ENCODE peak calls at places on chromosomes 2 and 18, in eight cellular contexts. F, L, S, N, R, C, O and M are unnamed samples.

GRCh38 chr2:179764710-179765109 is 96.7 kb downstream of the ZNF385B start:
- DNase-seq in F (no peak), L (no peak), S (no peak), N (no peak), R (no peak), C (no peak), O (no peak), M (no peak)

GRCh38 chr2:184597571-184597980 is 753 bp upstream of the ZNF804A start:
- DNase-seq in F (no peak), L (peak), S (peak), N (peak), R (no peak), C (peak), O (peak), M (peak)

GRCh38 chr18:78595924-78596573 is 383.6 kb upstream of the SALL3 start:
- DNase-seq in F (no peak), L (no peak), S (no peak), N (no peak), R (no peak), C (no peak), O (peak), M (no peak)

GRCh38 chr2:8877332-8877731 is 39.9 kb upstream of the KIDINS220 start:
- DNase-seq in F (no peak), L (no peak), S (no peak), N (no peak), R (no peak), C (no peak), O (no peak), M (no peak)

GRCh38 chr2:157790780-157791179 is 85.3 kb downstream of the ACVR1 start:
- DNase-seq in F (no peak), L (no peak), S (no peak), N (no peak), R (no peak), C (no peak), O (no peak), M (no peak)

GRCh38 chr2:216701544-216701943 is 6.2 kb upstream of the IGFBP5 start:
- DNase-seq in F (no peak), L (no peak), S (no peak), N (no peak), R (no peak), C (no peak), O (no peak), M (no peak)

GRCh38 chr2:65932571-65932970 is 500.2 kb upstream of the SPRED2 start:
- DNase-seq in F (no peak), L (no peak), S (no peak), N (no peak), R (no peak), C (no peak), O (no peak), M (no peak)

GRCh38 chr2:58633576-58634365 is 392.6 kb upstream of the FANCL start:
- DNase-seq in F (no peak), L (peak), S (no peak), N (peak), R (no peak), C (peak), O (peak), M (no peak)

GRCh38 chr2:143937563-143938346 is 582.2 kb downstream of the ZEB2 start:
- DNase-seq in F (no peak), L (peak), S (peak), N (no peak), R (no peak), C (no peak), O (no peak), M (no peak)